ENCODE peak calls at places on chromosomes 4 and X, in nine cellular contexts. E, U, K, V, M, F, N, R and D are unnamed samples.

GRCh38 chrX:136754641-136755040 is 26.1 kb downstream of the ARHGEF6 start:
- DNase-seq in V (no peak), N (peak), M (peak), U (no peak), F (no peak), E (no peak), R (peak), K (peak), D (no peak)

GRCh38 chr4:87370071-87370470 is 20.9 kb downstream of the HSD17B11 start:
- DNase-seq in R (no peak), M (no peak), N (no peak), F (no peak), K (no peak), V (no peak), E (no peak), U (no peak), D (no peak)

GRCh38 chr4:89590102-89590501 is 246.9 kb downstream of the SNCA start:
- DNase-seq in E (no peak), V (no peak), R (no peak), K (no peak), F (no peak), M (no peak), N (no peak), U (no peak), D (no peak)

GRCh38 chr4:189279188-189279587 is 661.5 kb upstream of the FRG1 start:
- DNase-seq in R (no peak), E (no peak), N (no peak), V (peak), M (no peak), U (no peak), F (no peak), K (no peak), D (no peak)

GRCh38 chr4:26557164-26557563 is 26.7 kb upstream of the TBC1D19 start:
- DNase-seq in M (no peak), F (peak), N (no peak), V (peak), R (no peak), U (no peak), K (no peak), E (no peak), D (no peak)

GRCh38 chrX:21373637-21374162 is 518 bp upstream of the CNKSR2 start:
- DNase-seq in F (no peak), U (no peak), V (no peak), R (no peak), K (peak), E (no peak), N (peak), M (peak), D (peak)

GRCh38 chr4:139942284-139942683 is 211.7 kb downstream of the MAML3 start:
- DNase-seq in K (no peak), F (no peak), N (no peak), V (no peak), U (no peak), R (no peak), E (no peak), M (no peak), D (no peak)

GRCh38 chrX:72312311-72312940 is 6.7 kb upstream of the CITED1 start:
- DNase-seq in V (no peak), F (no peak), U (no peak), E (no peak), R (no peak), K (no peak), M (no peak), N (no peak), D (peak)

GRCh38 chr4:97938141-97938540 is 205.1 kb downstream of the STPG2 start:
- DNase-seq in F (no peak), M (no peak), U (no peak), K (no peak), N (no peak), V (no peak), R (no peak), E (no peak), D (no peak)

GRCh38 chrX:39551748-39552147 is 546.0 kb downstream of the BCOR start:
- DNase-seq in F (no peak), K (no peak), U (no peak), M (no peak), N (no peak), V (no peak), E (no peak), R (no peak), D (no peak)

GRCh38 chrX:3407785-3408184 is 61.3 kb upstream of the MXRA5 start:
- DNase-seq in E (no peak), V (no peak), R (no peak), K (no peak), M (no peak), N (no peak), F (no peak), U (no peak), D (no peak)

GRCh38 chr4:105712766-105713165 is 4.2 kb downstream of the GSTCD start:
- DNase-seq in M (no peak), F (peak), U (no peak), E (no peak), R (no peak), V (no peak), K (no peak), N (no peak), D (no peak)

GRCh38 chr4:156255205-156255604 is 301.5 kb upstream of the CTSO start:
- DNase-seq in F (no peak), N (no peak), R (no peak), E (no peak), U (no peak), V (no peak), K (no peak), M (no peak), D (no peak)

GRCh38 chr4:146981651-146982050 is 36.0 kb upstream of the TTC29 start:
- DNase-seq in M (no peak), U (no peak), F (no peak), K (no peak), E (no peak), N (no peak), R (no peak), V (peak), D (peak)

GRCh38 chrX:27889878-27890277 is 82.1 kb downstream of the MAGEB10 start:
- DNase-seq in N (no peak), R (no peak), U (no peak), V (no peak), F (no peak), K (no peak), E (no peak), M (no peak), D (no peak)

GRCh38 chr4:7533267-7533666 is 98.5 kb upstream of the PSAPL1 start:
- DNase-seq in M (no peak), U (no peak), N (no peak), R (no peak), E (no peak), V (no peak), K (no peak), F (no peak), D (no peak)

GRCh38 chr4:89283226-89283974 is 24.2 kb downstream of the GPRIN3 start:
- DNase-seq in E (no peak), K (no peak), V (peak), R (no peak), M (no peak), F (peak), N (peak), U (peak), D (no peak)

GRCh38 chrX:119266364-119266995 is 30.4 kb downstream of the PGRMC1 start:
- DNase-seq in U (peak), R (no peak), M (no peak), V (peak), E (peak), N (no peak), F (peak), K (no peak), D (peak)

GRCh38 chrX:43939187-43939926 is 33.8 kb downstream of the NDP start:
- DNase-seq in V (peak), M (no peak), R (no peak), N (no peak), K (no peak), F (peak), E (peak), U (no peak), D (no peak)

GRCh38 chr4:85474818-85475630 is at the start of gene ARHGAP24:
- DNase-seq in F (peak), U (peak), E (peak), N (no peak), V (peak), K (peak), R (peak), M (peak), D (peak)

GRCh38 chrX:115413246-115413878 is 123.8 kb downstream of the LUZP4 start:
- DNase-seq in N (no peak), F (peak), M (no peak), R (no peak), U (no peak), E (no peak), K (no peak), V (peak), D (no peak)

GRCh38 chr4:90393215-90393614 is 266.0 kb downstream of the CCSER1 start:
- DNase-seq in E (no peak), F (peak), R (no peak), U (no peak), K (no peak), N (no peak), M (no peak), V (no peak), D (no peak)

GRCh38 chr4:87848622-87849351 is 16.0 kb downstream of the MEPE start:
- DNase-seq in M (peak), R (peak), E (peak), V (peak), U (peak), K (no peak), N (peak), F (peak), D (peak)

GRCh38 chrX:40166582-40166981 is 68.8 kb upstream of the BCOR start:
- DNase-seq in N (no peak), F (no peak), E (no peak), V (no peak), M (peak), R (no peak), K (no peak), U (no peak), D (no peak)

GRCh38 chr4:71209161-71209560 is 129.7 kb upstream of the SLC4A4 start:
- DNase-seq in K (no peak), R (no peak), M (no peak), U (no peak), V (peak), F (no peak), E (no peak), N (no peak), D (no peak)

GRCh38 chrX:84165716-84166115 is 22.3 kb downstream of the RPS6KA6 start:
- DNase-seq in N (no peak), K (no peak), V (peak), R (no peak), M (no peak), E (no peak), U (no peak), F (no peak), D (no peak)

GRCh38 chrX:17377047-17377692 is 2.2 kb downstream of the NHS start:
- DNase-seq in U (peak), K (peak), F (no peak), R (peak), V (peak), N (no peak), E (no peak), M (peak), D (peak)

GRCh38 chrX:115595049-115595448 is 34.1 kb downstream of the PLS3 start:
- DNase-seq in E (no peak), U (no peak), F (no peak), M (no peak), R (no peak), K (no peak), N (no peak), V (no peak), D (no peak)

GRCh38 chr4:86934147-86934771 is 552 bp upstream of the AFF1 start:
- DNase-seq in U (peak), M (no peak), R (no peak), E (no peak), V (peak), K (no peak), F (no peak), N (no peak), D (no peak)

GRCh38 chr4:148834804-148835598 is 392.8 kb upstream of the NR3C2 start:
- DNase-seq in U (no peak), N (no peak), E (no peak), M (no peak), R (no peak), F (peak), K (no peak), V (peak), D (no peak)

GRCh38 chr4:93830090-93830818 is 1.7 kb downstream of the ATOH1 start:
- DNase-seq in N (no peak), K (no peak), R (no peak), V (no peak), F (no peak), M (no peak), E (no peak), U (no peak), D (no peak)
- H3K4me3 ChIP-seq in N (no peak), K (no peak), R (no peak), V (no peak), F (no peak), M (no peak), E (no peak), U (peak), D (no peak)

DNA sequence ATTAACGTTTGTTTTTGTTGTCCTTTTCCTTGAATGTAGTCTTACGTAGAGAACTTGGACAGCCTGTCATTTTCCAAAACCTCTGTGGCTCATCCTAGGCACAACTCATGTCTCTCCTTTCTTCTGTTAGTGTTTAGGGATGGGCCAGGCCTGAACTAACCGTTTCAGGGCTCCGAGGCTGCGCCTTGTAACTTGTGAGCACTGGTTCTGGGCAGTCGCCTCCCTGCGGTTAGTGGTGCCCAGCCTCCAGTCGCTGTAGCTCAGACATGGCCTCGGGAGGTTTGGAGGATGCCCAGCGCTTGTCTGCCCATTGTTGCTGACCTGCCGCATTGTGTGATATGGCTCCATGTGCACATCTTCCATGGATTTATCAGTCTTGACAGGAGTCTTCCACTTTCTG is 32.8 kb downstream of the TMEM131L start:
- DNase-seq in V (no peak), M (no peak), U (no peak), K (no peak), R (no peak), N (no peak), F (no peak), E (no peak), D (no peak)
- H3K4me3 ChIP-seq in V (no peak), M (no peak), U (no peak), K (no peak), R (no peak), N (peak), F (no peak), E (peak), D (no peak)

GRCh38 chrX:50068293-50068568 is 132.6 kb downstream of the AKAP4 start:
- DNase-seq in N (no peak), M (no peak), V (no peak), E (no peak), R (no peak), U (no peak), K (no peak), F (no peak), D (no peak)

GRCh38 chrX:50071507-50071906 is 129.3 kb downstream of the AKAP4 start:
- DNase-seq in N (no peak), E (no peak), U (no peak), K (no peak), F (no peak), M (no peak), V (no peak), R (no peak), D (no peak)

GRCh38 chrX:50066318-50066937 is 134.4 kb downstream of the AKAP4 start:
- DNase-seq in M (no peak), N (no peak), R (no peak), K (no peak), V (no peak), E (no peak), F (no peak), U (no peak), D (no peak)

GRCh38 chrX:50067435-50068292 is 133.1 kb downstream of the AKAP4 start:
- DNase-seq in V (peak), F (no peak), M (no peak), N (no peak), K (no peak), R (no peak), U (peak), E (no peak), D (peak)

DNA sequence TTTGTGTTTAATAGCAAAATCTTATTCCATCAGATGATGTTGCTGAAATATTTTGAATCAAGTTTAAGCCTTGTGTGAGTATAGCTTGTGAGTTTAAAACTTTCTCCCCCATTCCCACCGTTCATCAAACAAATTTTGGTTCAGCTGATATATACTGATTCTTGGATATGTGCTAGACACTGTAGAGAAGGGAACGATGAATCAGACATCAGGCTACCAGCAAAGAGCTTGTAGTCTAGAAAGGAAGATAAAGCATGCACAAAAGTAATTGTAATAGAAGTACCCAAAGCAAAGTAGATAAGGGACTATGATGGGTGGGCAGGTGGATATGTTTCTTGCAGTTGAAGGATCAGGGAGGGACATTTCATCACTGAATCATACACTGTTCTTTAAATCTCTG is 131.9 kb downstream of the AKAP4 start:
- DNase-seq in V (no peak), R (no peak), N (no peak), M (no peak), K (no peak), U (no peak), F (no peak), E (no peak), D (no peak)
- H3K4me3 ChIP-seq in V (no peak), R (no peak), N (no peak), M (no peak), K (no peak), U (no peak), F (no peak), E (no peak), D (no peak)

GRCh38 chr4:10072420-10073017 is 44.1 kb downstream of the WDR1 start:
- DNase-seq in V (no peak), M (no peak), R (peak), K (no peak), F (no peak), E (no peak), N (no peak), U (no peak), D (peak)
- H3K4me3 ChIP-seq in V (no peak), M (no peak), R (no peak), K (no peak), F (no peak), E (no peak), N (no peak), U (no peak), D (no peak)